ENCODE peak calls at places on chromosome 9, in six cellular contexts. B is GM23338, Z is breast epithelium, J is A673, C is BE2C, V is BJ. K is an unnamed sample.

GRCh38 chr9:126438757-126439401 is 112.2 kb downstream of the MVB12B start:
- DNase-seq in Z (no peak), J (no peak), V (no peak), B (no peak), C (no peak), K (no peak)

GRCh38 chr9:18457498-18457897 is 16.5 kb upstream of the ADAMTSL1 start:
- DNase-seq in Z (no peak), V (no peak), J (no peak), C (no peak), B (no peak), K (no peak)

GRCh38 chr9:98117984-98118639 is 910 bp downstream of the TRIM14 start:
- DNase-seq in B (peak; percentile 40), C (peak; percentile 61), V (no peak), Z (no peak), J (peak; percentile 51), K (no peak)

GRCh38 chr9:134551657-134552348 is 89.8 kb upstream of the COL5A1 start:
- DNase-seq in V (peak; percentile 86), B (no peak), Z (peak; percentile 30), C (peak; percentile 41), J (peak; percentile 94), K (peak; percentile 91)

GRCh38 chr9:91245432-91246313 is 116.0 kb downstream of the AUH start:
- DNase-seq in V (no peak), J (no peak), Z (no peak), B (no peak), C (no peak), K (peak; percentile 66)

GRCh38 chr9:130692365-130692764 is 1.2 kb upstream of the EXOSC2 start:
- DNase-seq in B (peak; percentile 97), C (peak; percentile 47), Z (no peak), J (no peak), V (no peak), K (no peak)

GRCh38 chr9:124102363-124102762 is 90.8 kb downstream of the LHX2 start:
- DNase-seq in B (no peak), C (no peak), Z (no peak), J (no peak), V (no peak), K (no peak)

GRCh38 chr9:22722492-22722891 is 275.9 kb downstream of the DMRTA1 start:
- DNase-seq in Z (no peak), C (no peak), V (no peak), J (no peak), B (peak; percentile 1), K (no peak)

GRCh38 chr9:102047549-102047948 is 309.1 kb upstream of the GRIN3A start:
- DNase-seq in Z (no peak), C (no peak), B (no peak), V (no peak), J (no peak), K (no peak)

GRCh38 chr9:16103613-16104012 is 550.8 kb downstream of the CCDC171 start:
- DNase-seq in C (no peak), J (no peak), V (no peak), B (no peak), Z (peak; percentile 18), K (no peak)

GRCh38 chr9:112970939-112971338 is 41.1 kb downstream of the ZNF883 start:
- DNase-seq in C (no peak), V (no peak), J (peak; percentile 34), B (peak; percentile 38), Z (no peak), K (no peak)

GRCh38 chr9:120221844-120222243 is 358.1 kb downstream of the CDK5RAP2 start:
- DNase-seq in Z (no peak), C (no peak), B (peak; percentile 42), J (no peak), V (no peak), K (no peak)

GRCh38 chr9:108662090-108662875 is 193.5 kb downstream of the ACTL7B start:
- DNase-seq in B (no peak), V (no peak), J (no peak), C (no peak), Z (no peak), K (no peak)

GRCh38 chr9:128005938-128006337 is 25.1 kb upstream of the EEIG1 start:
- DNase-seq in J (no peak), V (no peak), C (peak; percentile 77), B (no peak), Z (peak; percentile 32), K (no peak)

GRCh38 chr9:134225816-134226215 is 61.5 kb upstream of the RNU6ATAC start:
- DNase-seq in B (no peak), V (no peak), J (no peak), C (no peak), Z (no peak), K (no peak)

GRCh38 chr9:3962467-3962866 is 337.4 kb downstream of the GLIS3 start:
- DNase-seq in B (no peak), C (no peak), V (no peak), Z (no peak), J (peak; percentile 39), K (peak; percentile 41)

GRCh38 chr9:132187006-132187760 is 25.3 kb downstream of the NTNG2 start:
- DNase-seq in B (no peak), Z (no peak), C (peak; percentile 47), V (no peak), J (peak; percentile 33), K (no peak)

GRCh38 chr9:111427186-111427585 is 57.0 kb downstream of the ECPAS start:
- DNase-seq in Z (no peak), J (peak; percentile 82), C (no peak), B (no peak), V (no peak), K (no peak)

GRCh38 chr9:92295240-92295790 is 1.8 kb upstream of the IARS1 start:
- DNase-seq in C (no peak), Z (no peak), J (no peak), V (no peak), B (no peak), K (no peak)

GRCh38 chr9:73131376-73131775 is 20.3 kb upstream of the ANXA1 start:
- DNase-seq in Z (no peak), J (no peak), C (no peak), V (no peak), B (no peak), K (no peak)

GRCh38 chr9:69253057-69253456 is 72.0 kb upstream of the ENTREP1 start:
- DNase-seq in Z (peak; percentile 78), C (no peak), V (peak; percentile 9), J (peak; percentile 37), B (no peak), K (no peak)

GRCh38 chr9:117375956-117376355 is 38.9 kb downstream of the ASTN2 start:
- DNase-seq in J (no peak), Z (no peak), B (no peak), V (no peak), C (no peak), K (no peak)

GRCh38 chr9:101566904-101567724 is 27.7 kb downstream of the PPP3R2 start:
- DNase-seq in B (peak; percentile 65), Z (no peak), C (peak; percentile 35), V (no peak), J (peak; percentile 29), K (peak; percentile 71)

GRCh38 chr9:96484521-96484931 is 34.6 kb downstream of the HABP4 start:
- DNase-seq in C (no peak), J (peak; percentile 52), V (no peak), B (no peak), Z (no peak), K (no peak)

GRCh38 chr9:80012557-80013330 is 441.0 kb downstream of the TLE4 start:
- DNase-seq in B (no peak), C (no peak), J (peak; percentile 51), V (no peak), Z (no peak), K (no peak)

GRCh38 chr9:124209279-124209678 is 48.5 kb upstream of the NEK6 start:
- DNase-seq in J (no peak), B (peak; percentile 83), V (no peak), C (no peak), Z (no peak), K (no peak)

GRCh38 chr9:120655005-120655622 is 59.2 kb downstream of the MEGF9 start:
- DNase-seq in C (no peak), B (no peak), Z (no peak), J (no peak), V (no peak), K (peak; percentile 47)

GRCh38 chr9:28915256-28915930 is 1342.1 kb upstream of the C9orf72 start:
- DNase-seq in J (no peak), B (no peak), Z (no peak), V (no peak), C (no peak), K (no peak)

GRCh38 chr9:130774183-130774582 is 60.9 kb upstream of the ABL1 start:
- DNase-seq in V (no peak), J (no peak), Z (no peak), B (no peak), C (no peak), K (no peak)

GRCh38 chr9:15293727-15294405 is 13.2 kb downstream of the TTC39B start:
- DNase-seq in J (no peak), C (no peak), Z (no peak), V (no peak), B (no peak), K (no peak)

GRCh38 chr9:87665516-87665915 is 60.4 kb upstream of the CTSL start:
- DNase-seq in B (no peak), Z (no peak), V (no peak), C (no peak), J (no peak), K (no peak)

GRCh38 chr9:121735792-121736130 is 84.3 kb downstream of the DAB2IP start:
- DNase-seq in Z (no peak), J (no peak), C (no peak), V (no peak), B (peak; percentile 45), K (no peak)
- TF ChIP-seq CTCF in Z (no peak), J (no peak), C (no peak), V (peak; percentile 2), B (no peak), K (no peak)

DNA sequence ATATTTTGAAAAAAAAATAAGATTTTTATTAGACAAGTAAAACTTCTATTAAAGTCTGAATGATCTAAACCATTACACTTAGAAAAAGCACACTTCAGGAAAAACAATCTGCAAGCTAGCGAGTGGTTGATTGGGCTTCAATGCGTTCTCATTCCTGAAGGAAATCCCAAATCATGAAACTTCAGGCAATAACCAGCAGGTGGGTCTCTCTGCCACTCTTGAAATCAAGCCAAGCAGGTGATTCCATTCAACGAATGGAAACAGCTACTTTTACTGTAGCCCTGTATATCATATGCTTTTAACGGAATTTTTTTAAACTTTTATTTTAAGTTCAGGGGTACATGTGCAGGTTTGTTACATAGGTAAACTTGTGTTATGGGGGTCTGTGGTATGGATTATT is 234.5 kb upstream of the TRPM3 start:
- DNase-seq in Z (no peak), V (no peak), J (no peak), C (no peak), B (peak; percentile 80), K (no peak)
- H3K4me3 ChIP-seq in Z (no peak overlapping the region), V (no peak overlapping the region), J (no peak overlapping the region), C (no peak overlapping the region), B (no peak overlapping the region), K (no peak overlapping the region)

GRCh38 chr9:123089790-123090189 is 56.3 kb downstream of the GPR21 start:
- DNase-seq in B (no peak), Z (no peak), C (no peak), V (no peak), J (no peak), K (no peak)
- H3K36me3 ChIP-seq in B (peaks cover 15% of the 10 kb centered on the region), Z (no peaks in the 10 kb centered on the region), C (peaks cover 39% of the 10 kb centered on the region), V (peaks cover 6% of the 10 kb centered on the region), J (peaks cover 28% of the 10 kb centered on the region), K (peaks cover 27% of the 10 kb centered on the region)

DNA sequence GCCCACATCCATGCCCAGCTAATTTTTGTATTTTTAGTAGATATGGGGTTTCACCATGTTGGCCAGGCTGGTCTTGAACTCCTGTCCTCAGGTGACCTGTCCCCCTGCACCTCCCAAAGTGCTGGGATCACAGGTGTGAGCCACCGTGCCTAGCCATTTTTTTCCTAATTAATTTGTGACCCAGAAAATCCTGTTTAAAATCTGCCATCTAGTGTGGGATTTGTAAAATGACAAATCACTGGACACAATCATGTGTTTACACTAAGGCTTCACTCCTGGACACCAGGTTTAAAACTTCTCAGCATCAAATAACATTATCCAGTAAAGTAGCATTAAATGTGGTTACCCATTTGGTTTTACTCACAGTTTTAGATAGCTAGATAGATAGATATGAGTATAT is 18.6 kb upstream of the KDM4C start:
- DNase-seq in B (peak; percentile 47), V (no peak), Z (no peak), J (no peak), C (no peak), K (no peak)
- TF ChIP-seq CTCF in B (peak; percentile 63), V (peak; percentile 34), Z (no peak), J (peak; percentile 45), C (peak; percentile 39), K (peak; percentile 41)